ENCODE peak calls at places on chromosomes 5 and 9, in five cellular contexts. One of them, this sample, is unnamed.

GRCh38 chr9:123629531-123629930 is 273.5 kb downstream of the CRB2 start:
- DNase-seq in K562: no peak
- DNase-seq in HepG2: no peak
- DNase-seq in GM12892: no peak
- DNase-seq in GM12878: no peak
- DNase-seq in this sample: no peak

GRCh38 chr9:131657890-131658752 is 81.8 kb downstream of the RAPGEF1 start:
- DNase-seq in K562: no peak
- DNase-seq in HepG2: peak; percentile 43
- DNase-seq in GM12892: no peak
- DNase-seq in GM12878: no peak
- DNase-seq in this sample: no peak

GRCh38 chr5:55597014-55597981 is 62.5 kb upstream of the PLPP1 start:
- DNase-seq in K562: no peak
- DNase-seq in HepG2: no peak
- DNase-seq in GM12892: no peak
- DNase-seq in GM12878: no peak
- DNase-seq in this sample: no peak

GRCh38 chr9:132474253-132474652 is 64.2 kb downstream of the CFAP77 start:
- DNase-seq in K562: no peak
- DNase-seq in HepG2: peak; percentile 64
- DNase-seq in GM12892: no peak
- DNase-seq in GM12878: no peak
- DNase-seq in this sample: no peak

GRCh38 chr5:56279979-56280378 is 46.8 kb upstream of the ANKRD55 start:
- DNase-seq in K562: no peak
- DNase-seq in HepG2: peak; percentile 80
- DNase-seq in GM12892: no peak
- DNase-seq in GM12878: no peak
- DNase-seq in this sample: no peak

GRCh38 chr5:52705720-52706119 is 82.0 kb upstream of the ITGA1 start:
- DNase-seq in K562: no peak
- DNase-seq in HepG2: no peak
- DNase-seq in GM12892: no peak
- DNase-seq in GM12878: no peak
- DNase-seq in this sample: no peak

GRCh38 chr5:115599502-115599901 is 2.8 kb downstream of the TICAM2 start:
- DNase-seq in K562: no peak
- DNase-seq in HepG2: no peak
- DNase-seq in GM12892: no peak
- DNase-seq in GM12878: no peak
- DNase-seq in this sample: peak; percentile 18

GRCh38 chr5:52491071-52491828 is 296.5 kb upstream of the ITGA1 start:
- DNase-seq in K562: no peak
- DNase-seq in HepG2: no peak
- DNase-seq in GM12892: no peak
- DNase-seq in GM12878: no peak
- DNase-seq in this sample: no peak

GRCh38 chr9:127612993-127613954 is 1.2 kb downstream of the STXBP1 start:
- DNase-seq in K562: peak; percentile 72
- DNase-seq in HepG2: no peak
- DNase-seq in GM12892: no peak
- DNase-seq in GM12878: no peak
- DNase-seq in this sample: no peak

GRCh38 chr9:134536101-134536900 is 105.3 kb upstream of the COL5A1 start:
- DNase-seq in K562: no peak
- DNase-seq in HepG2: no peak
- DNase-seq in GM12892: no peak
- DNase-seq in GM12878: no peak
- DNase-seq in this sample: no peak

GRCh38 chr5:59317772-59318205 is 575.7 kb downstream of the PDE4D start:
- DNase-seq in K562: no peak
- DNase-seq in HepG2: no peak
- DNase-seq in GM12892: no peak
- DNase-seq in GM12878: no peak
- DNase-seq in this sample: no peak

GRCh38 chr5:59321631-59322030 is 571.9 kb downstream of the PDE4D start:
- DNase-seq in K562: no peak
- DNase-seq in HepG2: no peak
- DNase-seq in GM12892: no peak
- DNase-seq in GM12878: no peak
- DNase-seq in this sample: no peak

GRCh38 chr5:59319286-59319685 is 574.2 kb downstream of the PDE4D start:
- DNase-seq in K562: no peak
- DNase-seq in HepG2: no peak
- DNase-seq in GM12892: no peak
- DNase-seq in GM12878: no peak
- DNase-seq in this sample: no peak

GRCh38 chr5:59320420-59320819 is 573.1 kb downstream of the PDE4D start:
- DNase-seq in K562: no peak
- DNase-seq in HepG2: no peak
- DNase-seq in GM12892: no peak
- DNase-seq in GM12878: no peak
- DNase-seq in this sample: no peak

GRCh38 chr5:59317023-59317771 is 576.3 kb downstream of the PDE4D start:
- DNase-seq in K562: no peak
- DNase-seq in HepG2: no peak
- DNase-seq in GM12892: no peak
- DNase-seq in GM12878: no peak
- DNase-seq in this sample: no peak
- TF ChIP-seq POLR2A in K562: no peak
- TF ChIP-seq POLR2A in HepG2: no peak
- TF ChIP-seq POLR2A in GM12892: no peak
- TF ChIP-seq POLR2A in GM12878: no peak
- TF ChIP-seq POLR2A in this sample: no peak

GRCh38 chr5:172498431-172499129 is 44.3 kb upstream of the SH3PXD2B start:
- DNase-seq in K562: no peak
- DNase-seq in HepG2: no peak
- DNase-seq in GM12892: no peak
- DNase-seq in GM12878: no peak
- DNase-seq in this sample: no peak

GRCh38 chr5:172494630-172495505 is 40.5 kb upstream of the SH3PXD2B start:
- DNase-seq in K562: no peak
- DNase-seq in HepG2: no peak
- DNase-seq in GM12892: no peak
- DNase-seq in GM12878: no peak
- DNase-seq in this sample: no peak

GRCh38 chr5:172499287-172499686 is 45.0 kb upstream of the SH3PXD2B start:
- DNase-seq in K562: no peak
- DNase-seq in HepG2: no peak
- DNase-seq in GM12892: no peak
- DNase-seq in GM12878: no peak
- DNase-seq in this sample: no peak

GRCh38 chr5:172496671-172497371 is 42.5 kb upstream of the SH3PXD2B start:
- DNase-seq in K562: no peak
- DNase-seq in HepG2: no peak
- DNase-seq in GM12892: no peak
- DNase-seq in GM12878: no peak
- DNase-seq in this sample: no peak

GRCh38 chr5:172497591-172498255 is 43.4 kb upstream of the SH3PXD2B start:
- DNase-seq in K562: no peak
- DNase-seq in HepG2: no peak
- DNase-seq in GM12892: no peak
- DNase-seq in GM12878: no peak
- DNase-seq in this sample: no peak
- TF ChIP-seq TAF1 in K562: no peak
- TF ChIP-seq TAF1 in HepG2: no peak
- TF ChIP-seq TAF1 in GM12892: no peak
- TF ChIP-seq TAF1 in GM12878: no peak
- TF ChIP-seq TAF1 in this sample: no peak

DNA sequence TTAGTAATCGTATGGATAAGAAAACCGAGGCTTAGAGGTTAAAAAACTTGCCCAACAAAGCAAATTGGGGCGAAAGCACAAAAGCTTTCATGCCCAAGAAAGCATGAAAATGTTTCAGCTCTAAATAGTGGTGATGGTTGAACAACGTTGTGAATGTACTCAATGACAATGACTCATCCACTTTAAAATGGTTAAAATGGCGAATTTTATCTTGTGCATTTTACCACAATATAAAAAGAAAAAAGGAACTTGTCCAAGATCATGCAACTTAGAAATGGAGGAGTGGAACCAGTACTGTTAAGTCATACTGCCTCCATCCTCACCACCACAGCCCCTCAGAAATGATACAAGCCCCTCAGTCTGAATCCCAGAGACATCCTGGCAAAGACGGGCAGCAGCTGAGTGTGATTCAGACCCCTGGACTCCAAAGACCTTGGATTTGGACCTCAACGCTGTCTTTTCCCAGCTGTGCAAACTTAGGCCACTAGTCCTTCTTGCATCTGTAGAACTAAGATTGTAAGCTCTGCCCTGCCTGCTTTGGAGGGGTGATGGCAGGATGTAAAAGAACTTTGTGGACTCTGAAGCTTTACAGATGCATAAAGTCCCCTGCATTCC is 158.4 kb downstream of the GABBR2 start:
- DNase-seq in K562: no peak
- DNase-seq in HepG2: no peak
- DNase-seq in GM12892: no peak
- DNase-seq in GM12878: no peak
- DNase-seq in this sample: no peak
- TF ChIP-seq POLR2AphosphoS5 in K562: no peak
- TF ChIP-seq POLR2AphosphoS5 in HepG2: no peak
- TF ChIP-seq POLR2AphosphoS5 in GM12892: no peak
- TF ChIP-seq POLR2AphosphoS5 in GM12878: no peak
- TF ChIP-seq POLR2AphosphoS5 in this sample: no peak

DNA sequence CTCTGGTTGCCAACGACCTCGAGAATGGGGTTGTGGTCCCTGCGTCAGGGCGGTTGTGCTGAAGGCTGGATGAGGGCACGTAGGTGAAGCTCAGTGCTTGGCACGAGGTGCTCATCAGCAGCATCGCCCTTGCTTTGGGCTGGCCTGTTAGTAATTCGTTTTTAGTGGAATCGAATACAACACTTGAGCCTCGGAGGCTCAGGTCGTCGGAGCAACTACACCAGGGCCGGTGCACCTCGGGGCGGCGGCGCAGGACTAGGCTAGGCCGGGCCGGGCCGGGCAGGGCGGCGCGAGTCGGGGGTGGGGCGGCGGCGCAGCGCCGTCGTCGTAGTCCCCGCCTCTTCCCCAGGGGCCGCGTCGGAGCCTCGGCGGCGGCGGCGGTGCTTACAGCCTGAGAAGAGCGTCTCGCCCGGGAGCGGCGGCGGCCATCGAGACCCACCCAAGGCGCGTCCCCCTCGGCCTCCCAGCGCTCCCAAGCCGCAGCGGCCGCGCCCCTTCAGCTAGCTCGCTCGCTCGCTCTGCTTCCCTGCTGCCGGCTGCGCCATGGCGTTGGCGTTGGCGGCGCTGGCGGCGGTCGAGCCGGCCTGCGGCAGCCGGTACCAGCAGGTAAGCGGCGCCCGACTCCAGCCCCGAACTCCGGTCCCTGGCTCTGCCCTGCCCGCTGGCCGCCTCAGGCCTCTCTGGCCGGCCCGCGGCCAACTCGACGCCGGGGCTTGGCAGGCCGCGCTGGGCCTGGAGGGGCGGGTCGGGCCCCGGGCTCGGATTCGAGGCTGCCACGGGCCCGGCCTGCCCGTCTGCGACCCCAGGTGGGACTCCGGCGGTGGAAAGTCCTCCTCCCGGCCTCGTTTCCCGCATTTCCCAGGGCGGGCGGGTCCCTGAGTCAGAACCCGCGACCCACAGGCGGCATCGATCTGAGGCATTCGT is at the start of gene NDFIP1:
- DNase-seq in K562: peak; percentile 88
- DNase-seq in HepG2: peak; percentile 54
- DNase-seq in GM12892: peak; percentile 54
- DNase-seq in GM12878: no peak
- DNase-seq in this sample: peak; percentile 59
- TF ChIP-seq POLR2A in K562: peak; percentile 80
- TF ChIP-seq POLR2A in HepG2: peak; percentile 73
- TF ChIP-seq POLR2A in GM12892: no peak
- TF ChIP-seq POLR2A in GM12878: peak; percentile 85
- TF ChIP-seq POLR2A in this sample: no peak

GRCh38 chr5:159218595-159219023 is 9.3 kb upstream of the RNF145 start:
- DNase-seq in K562: no peak
- DNase-seq in HepG2: no peak
- DNase-seq in GM12892: no peak
- DNase-seq in GM12878: no peak
- DNase-seq in this sample: no peak
- TF ChIP-seq TAF1 in K562: no peak
- TF ChIP-seq TAF1 in HepG2: no peak
- TF ChIP-seq TAF1 in GM12892: no peak
- TF ChIP-seq TAF1 in GM12878: no peak
- TF ChIP-seq TAF1 in this sample: no peak

DNA sequence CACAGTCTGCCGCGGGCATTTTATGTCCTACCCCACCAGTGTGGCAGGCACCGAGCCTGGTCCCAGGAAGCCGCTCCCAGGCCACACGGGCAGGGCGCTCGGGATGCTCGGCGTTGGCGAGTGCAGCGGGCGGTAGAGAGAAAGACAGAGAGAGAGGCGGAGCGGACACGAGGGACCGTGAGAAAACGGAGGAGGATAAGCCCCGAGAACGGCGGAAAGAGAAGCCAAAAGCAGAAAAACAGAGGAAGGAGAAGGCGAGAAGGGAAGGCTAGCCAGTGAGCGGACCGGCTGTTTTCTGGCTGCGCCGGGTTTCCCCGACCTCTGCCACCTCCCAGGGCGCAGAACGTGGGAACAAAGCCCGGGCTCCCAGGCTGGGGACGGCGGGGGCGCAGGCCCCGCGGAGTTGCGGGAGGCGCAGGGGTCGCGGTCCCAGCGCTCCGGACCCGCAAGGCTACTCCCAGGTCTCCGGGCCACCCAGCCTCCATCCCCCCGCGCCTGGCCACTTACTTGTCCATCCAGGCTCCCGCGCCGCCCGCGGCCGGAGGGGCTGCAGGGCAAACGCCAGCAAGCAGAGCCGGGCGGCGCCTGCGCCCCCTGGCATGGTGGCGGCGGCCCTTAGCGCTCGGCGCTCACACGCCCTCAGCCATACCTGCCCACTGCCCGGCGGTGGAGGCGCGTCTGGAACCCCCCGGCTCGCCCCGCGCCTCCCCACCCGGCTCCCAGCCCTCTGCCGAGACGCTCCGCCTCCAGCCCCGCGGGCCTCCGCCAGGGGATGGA is at the start of gene ADAM19:
- DNase-seq in K562: peak; percentile 53
- DNase-seq in HepG2: no peak
- DNase-seq in GM12892: peak; percentile 68
- DNase-seq in GM12878: no peak
- DNase-seq in this sample: peak; percentile 57
- TF ChIP-seq POLR2AphosphoS5 in K562: no peak
- TF ChIP-seq POLR2AphosphoS5 in HepG2: no peak
- TF ChIP-seq POLR2AphosphoS5 in GM12892: no peak
- TF ChIP-seq POLR2AphosphoS5 in GM12878: peak; percentile 69
- TF ChIP-seq POLR2AphosphoS5 in this sample: peak; percentile 48

This sample was measured in GM12891.